ENCODE peak calls at places on chromosomes 1 and 21, in nine cellular contexts. D, I, W, L, B, Q, O, U and P are unnamed samples.

GRCh38 chr1:212987702-212988322 is 27.9 kb downstream of the ANGEL2 start:
- DNase-seq in B (no peak), I (no peak), D (no peak), W (no peak), Q (peak), O (no peak), U (no peak), L (no peak), P (no peak)

GRCh38 chr21:37459575-37459974 is 93.0 kb downstream of the DYRK1A start:
- DNase-seq in W (no peak), B (no peak), L (no peak), I (no peak), O (no peak), D (no peak), U (no peak), Q (no peak), P (no peak)

GRCh38 chr1:113870778-113871177 is 734 bp downstream of the PTPN22 start:
- DNase-seq in O (no peak), I (no peak), L (no peak), D (no peak), Q (no peak), B (no peak), U (no peak), W (no peak), P (no peak)

GRCh38 chr1:84603941-84604830 is 29.9 kb upstream of the CTBS start:
- DNase-seq in W (no peak), U (no peak), D (no peak), L (no peak), B (peak), I (peak), Q (no peak), O (no peak), P (no peak)

GRCh38 chr1:226166341-226166740 is 20.2 kb downstream of the ACBD3 start:
- DNase-seq in B (no peak), I (no peak), O (no peak), Q (peak), L (no peak), D (no peak), U (no peak), W (no peak), P (no peak)

GRCh38 chr1:180421614-180422013 is 80.8 kb downstream of the ACBD6 start:
- DNase-seq in B (no peak), D (no peak), W (no peak), L (no peak), Q (no peak), O (no peak), I (no peak), U (no peak), P (no peak)

GRCh38 chr1:200306954-200307754 is 102.7 kb downstream of the ZNF281 start:
- DNase-seq in Q (peak), I (no peak), O (no peak), B (no peak), U (no peak), W (peak), L (peak), D (no peak), P (peak)

GRCh38 chr1:97077221-97077620 is 355.6 kb downstream of the PTBP2 start:
- DNase-seq in U (no peak), D (no peak), L (no peak), I (no peak), W (no peak), Q (no peak), O (no peak), B (no peak), P (no peak)

GRCh38 chr1:63662056-63662836 is 69.0 kb downstream of the PGM1 start:
- DNase-seq in I (peak), B (no peak), O (no peak), U (no peak), D (no peak), Q (peak), L (no peak), W (no peak), P (no peak)

GRCh38 chr1:200330770-200331428 is 78.9 kb downstream of the ZNF281 start:
- DNase-seq in W (no peak), I (no peak), Q (peak), L (no peak), B (peak), D (no peak), U (no peak), O (no peak), P (no peak)

GRCh38 chr21:25385912-25386474 is 221.3 kb downstream of the MRPL39 start:
- DNase-seq in O (no peak), I (no peak), Q (peak), D (no peak), B (peak), W (peak), L (no peak), U (no peak), P (peak)

GRCh38 chr1:223143760-223144248 is 756 bp upstream of the TLR5 start:
- DNase-seq in B (no peak), U (no peak), Q (peak), W (no peak), L (peak), O (peak), I (peak), D (no peak), P (no peak)

GRCh38 chr1:211332839-211333238 is 6.2 kb downstream of the TRAF5 start:
- DNase-seq in W (no peak), Q (no peak), L (no peak), U (no peak), B (no peak), O (no peak), I (no peak), D (no peak), P (no peak)